ENCODE peak calls at places on chromosomes 6 and 20, in five cellular contexts. N is H9; I is CD4-positive, alpha-beta T cell; K is left ventricle myocardium inferior; J is activated T-helper 1 cell treated with anti-CD3 and anti-CD28 coated beads, Interleukin-12 subunit alpha, Interleukin-12 subunit beta, Interleukin-2, Interleukin-4 antibody, amounts not matched to agents 30 ng/mL and 10 ng/mL and 1 ng/mL, durations not matched to agents 14 hours and 24 hours and 36 hours. C is an unnamed sample.

GRCh38 chr20:33896509-33896908 is 85.4 kb downstream of the CHMP4B start:
- DNase-seq in J (no peak), N (no peak), I (no peak), K (no peak), C (no peak)

GRCh38 chr6:75135447-75135846 is 70.4 kb downstream of the COL12A1 start:
- DNase-seq in K (no peak), J (no peak), I (no peak), N (no peak), C (no peak)

GRCh38 chr20:52454660-52455059 is 263.1 kb upstream of the ZFP64 start:
- DNase-seq in N (no peak), K (no peak), I (no peak), J (no peak), C (no peak)

GRCh38 chr6:54697423-54697822 is 149.1 kb upstream of the FAM83B start:
- DNase-seq in N (no peak), I (no peak), K (no peak), J (no peak), C (no peak)

GRCh38 chr6:119526609-119527605 is 177.3 kb upstream of the MAN1A1 start:
- DNase-seq in I (no peak), J (no peak), N (no peak), K (no peak), C (no peak)

GRCh38 chr6:26217714-26218075 is 130.5 kb downstream of the HFE start:
- DNase-seq in K (no peak), J (no peak), I (no peak), N (peak), C (no peak)

GRCh38 chr6:12585497-12585958 is 131.0 kb upstream of the PHACTR1 start:
- DNase-seq in K (peak), I (no peak), N (no peak), J (no peak), C (no peak)

GRCh38 chr6:17478223-17478907 is 85.0 kb downstream of the CAP2 start:
- DNase-seq in N (no peak), J (no peak), K (no peak), I (no peak), C (no peak)

GRCh38 chr20:40741507-40742106 is 52.6 kb upstream of the MAFB start:
- DNase-seq in J (peak), I (no peak), N (peak), K (peak), C (peak)

GRCh38 chr6:34350100-34350936 is 42.2 kb downstream of the NUDT3 start:
- DNase-seq in N (no peak), J (no peak), K (no peak), I (no peak), C (no peak)

C was measured in activated CD8-positive, alpha-beta memory T cell treated with anti-CD3 and anti-CD28 coated beads, Interleukin-2, amount 50 U/mL, for 4 hours.